ENCODE peak calls at places on chromosomes 7 and 10, in ten cellular contexts. C is activated CD4-positive, alpha-beta T cell treated with anti-CD3 and anti-CD28 coated beads, Interleukin-2, amount 50 U/mL, for 24 hours; G is HAP-1; M is suprapubic skin; K is stimulated activated CD4-positive, alpha-beta T cell treated with anti-CD3 and anti-CD28 coated beads, Interleukin-1b, Interleukin-23, amount 100 ng/mL, for 48 hours; O is D341Med; V is body of pancreas; J is SK-MEL-5; R is Ammon's horn; B is adrenal gland. H is an unnamed sample.
A peak's percentile ranks its signal among the peaks of the same experiment; 100 is the strongest.

GRCh38 chr7:131076032-131076431 is 251.6 kb upstream of the MKLN1 start:
- DNase-seq in J (no peak), K (no peak), B (no peak), G (peak; percentile 46), R (no peak), O (no peak), C (no peak), V (no peak), M (no peak), H (no peak)

GRCh38 chr7:106775552-106775936 is 89.5 kb upstream of the PIK3CG start:
- DNase-seq in V (no peak), G (no peak), O (no peak), J (peak; percentile 58), K (no peak), C (no peak), R (no peak), B (peak; percentile 30), M (no peak), H (no peak)

GRCh38 chr10:79242620-79243152 is 104.6 kb upstream of the PPIF start:
- DNase-seq in O (peak; percentile 83), K (peak; percentile 74), J (no peak), B (peak; percentile 69), C (peak; percentile 35), G (no peak), R (peak; percentile 74), V (peak; percentile 62), M (no peak), H (peak; percentile 82)

GRCh38 chr10:29343607-29344038 is 54.8 kb downstream of the LYZL1 start:
- DNase-seq in O (no peak), M (no peak), R (no peak), J (peak; percentile 14), C (no peak), B (no peak), V (no peak), G (no peak), K (no peak), H (no peak)

GRCh38 chr10:129705676-129706075 is 238.6 kb downstream of the MGMT start:
- DNase-seq in K (no peak), J (no peak), B (no peak), G (no peak), V (no peak), C (no peak), M (no peak), O (no peak), R (no peak), H (no peak)

GRCh38 chr10:17262502-17262901 is 34.5 kb downstream of the VIM start:
- DNase-seq in V (no peak), R (no peak), G (no peak), J (no peak), C (no peak), O (no peak), M (no peak), K (no peak), B (no peak), H (no peak)

GRCh38 chr7:139991267-139991666 is 71.5 kb downstream of the PARP12 start:
- DNase-seq in M (no peak), G (no peak), R (no peak), V (no peak), J (no peak), C (no peak), K (no peak), B (no peak), O (no peak), H (no peak)

GRCh38 chr7:32536585-32536984 is 41.3 kb downstream of the AVL9 start:
- DNase-seq in O (no peak), B (no peak), J (no peak), K (no peak), R (no peak), M (no peak), C (no peak), G (no peak), V (no peak), H (no peak)

GRCh38 chr10:50224330-50224952 is 26.9 kb downstream of the ASAH2 start:
- DNase-seq in K (peak; percentile 24), B (peak; percentile 23), C (no peak), M (no peak), G (peak; percentile 36), V (peak; percentile 71), J (peak; percentile 77), O (peak; percentile 74), R (peak; percentile 61), H (no peak)

GRCh38 chr7:24227603-24228359 is 56.2 kb upstream of the NPY start:
- DNase-seq in K (peak; percentile 18), V (no peak), O (no peak), B (no peak), R (no peak), J (no peak), M (no peak), C (no peak), G (no peak), H (no peak)

GRCh38 chr7:125010540-125010939 is 80.9 kb upstream of the POT1 start:
- DNase-seq in J (no peak), R (no peak), V (no peak), M (no peak), C (no peak), B (no peak), K (no peak), O (no peak), G (no peak), H (no peak)

GRCh38 chr7:84613411-84613810 is 418.8 kb upstream of the SEMA3A start:
- DNase-seq in V (no peak), K (no peak), O (no peak), R (no peak), J (no peak), M (no peak), G (no peak), B (no peak), C (no peak), H (no peak)

GRCh38 chr10:130509881-130510689 is 373.9 kb downstream of the GLRX3 start:
- DNase-seq in V (no peak), K (no peak), J (no peak), G (no peak), M (no peak), B (no peak), C (no peak), R (no peak), O (no peak), H (no peak)

GRCh38 chr10:124063736-124064135 is 29.7 kb downstream of the CHST15 start:
- DNase-seq in B (peak; percentile 52), K (no peak), O (no peak), V (peak; percentile 48), M (no peak), C (no peak), J (no peak), R (peak; percentile 70), G (no peak), H (no peak)

GRCh38 chr7:139743967-139744767 is 33.6 kb downstream of the HIPK2 start:
- DNase-seq in J (no peak), R (no peak), G (no peak), B (no peak), O (no peak), M (no peak), K (no peak), V (no peak), C (no peak), H (no peak)

GRCh38 chr10:95508730-95509129 is 52.4 kb downstream of the SORBS1 start:
- DNase-seq in G (no peak), M (no peak), J (no peak), B (no peak), R (no peak), V (no peak), O (no peak), C (no peak), K (no peak), H (no peak)

GRCh38 chr7:130242198-130243014 is 24.3 kb upstream of the CPA2 start:
- DNase-seq in C (peak; percentile 28), V (peak; percentile 68), R (peak; percentile 56), J (peak; percentile 74), O (peak; percentile 79), B (peak; percentile 69), K (peak; percentile 55), M (no peak), G (peak; percentile 52), H (peak; percentile 51)

GRCh38 chr7:155959894-155960293 is 147.6 kb upstream of the SHH start:
- DNase-seq in V (no peak), G (no peak), K (no peak), C (no peak), O (no peak), R (no peak), J (no peak), B (no peak), M (no peak), H (no peak)

GRCh38 chr10:78475501-78475900 is 441.8 kb downstream of the RPS24 start:
- DNase-seq in M (no peak), V (no peak), B (no peak), J (no peak), R (no peak), K (no peak), G (no peak), O (no peak), C (no peak), H (no peak)

GRCh38 chr10:97096327-97097153 is 89.2 kb downstream of the SLIT1 start:
- DNase-seq in B (no peak), O (no peak), J (no peak), R (no peak), G (no peak), V (no peak), M (no peak), C (no peak), K (no peak), H (peak; percentile 82)

GRCh38 chr7:123787227-123788007 is 38.6 kb upstream of the WASL start:
- DNase-seq in M (no peak), B (peak; percentile 45), J (peak; percentile 77), K (no peak), R (no peak), G (no peak), V (no peak), C (no peak), O (no peak), H (no peak)